ENCODE peak calls at places on chromosomes 13 and 19, in five cellular contexts. I is astrocyte of the spinal cord, N is GM23248, K is trophoblast cell, U is adipocyte. P is an unnamed sample.

GRCh38 chr13:31264146-31264545 is 64.4 kb downstream of the B3GLCT start:
- DNase-seq in I (no peak), N (no peak), K (no peak), U (no peak), P (no peak)

GRCh38 chr13:34419025-34419424 is 523.0 kb upstream of the NBEA start:
- DNase-seq in I (no peak), N (no peak), K (no peak), U (no peak), P (peak; percentile 67)

GRCh38 chr19:4692275-4693077 is 22.3 kb upstream of the MYDGF start:
- DNase-seq in I (no peak), N (no peak), K (no peak), U (no peak), P (no peak)

GRCh38 chr19:18762125-18763023 is 28.7 kb downstream of the COMP start:
- DNase-seq in I (peak; percentile 35), N (peak; percentile 12), K (no peak), U (no peak), P (peak; percentile 72)

GRCh38 chr19:9835507-9835949 is 410 bp downstream of the PIN1 start:
- DNase-seq in I (no peak), N (no peak), K (no peak), U (no peak), P (no peak)

GRCh38 chr13:46893820-46894533 is 2.9 kb downstream of the HTR2A start:
- DNase-seq in I (peak; percentile 82), N (peak; percentile 80), K (peak; percentile 49), U (peak; percentile 80), P (peak; percentile 76)

GRCh38 chr19:44800461-44800860 is 8.4 kb upstream of the BCAM start:
- DNase-seq in I (peak; percentile 60), N (peak; percentile 80), K (peak; percentile 81), U (peak; percentile 92), P (peak; percentile 90)

GRCh38 chr13:95492044-95492801 is 60.3 kb upstream of the CLDN10 start:
- DNase-seq in I (no peak), N (no peak), K (no peak), U (no peak), P (peak; percentile 25)

GRCh38 chr19:18167011-18167410 is 6.6 kb upstream of the IFI30 start:
- DNase-seq in I (no peak), N (no peak), K (no peak), U (no peak), P (no peak)

GRCh38 chr13:34207872-34208271 is 389.9 kb downstream of the RFC3 start:
- DNase-seq in I (no peak), N (peak; percentile 46), K (no peak), U (peak; percentile 38), P (no peak)

GRCh38 chr19:19269952-19270694 is 3.0 kb downstream of the TM6SF2 start:
- DNase-seq in I (no peak), N (no peak), K (no peak), U (no peak), P (no peak)

GRCh38 chr19:46840157-46840942 is 10.3 kb downstream of the AP2S1 start:
- DNase-seq in I (peak; percentile 60), N (peak; percentile 76), K (peak; percentile 74), U (peak; percentile 85), P (peak; percentile 71)

GRCh38 chr13:113650731-113651148 is 7.3 kb downstream of the ATP4B start:
- DNase-seq in I (no peak), N (no peak), K (no peak), U (no peak), P (peak; percentile 4)

GRCh38 chr19:6042776-6043726 is 65.1 kb upstream of the RANBP3 start:
- DNase-seq in I (no peak), N (no peak), K (no peak), U (no peak), P (no peak)

GRCh38 chr19:5949792-5950305 is 28.1 kb downstream of the RANBP3 start:
- DNase-seq in I (no peak), N (no peak), K (no peak), U (no peak), P (no peak)

GRCh38 chr19:6970478-6970877 is 50.8 kb downstream of the MBD3L2B start:
- DNase-seq in I (no peak), N (no peak), K (no peak), U (no peak), P (peak; percentile 40)

GRCh38 chr13:26946675-26947342 is 186.2 kb upstream of the GPR12 start:
- DNase-seq in I (peak; percentile 43), N (peak; percentile 70), K (peak; percentile 70), U (peak; percentile 55), P (no peak)

GRCh38 chr13:114134111-114134943 is 1.9 kb upstream of the RASA3 start:
- DNase-seq in I (no peak), N (peak; percentile 18), K (no peak), U (no peak), P (no peak)

GRCh38 chr19:6060600-6061391 is 49.5 kb downstream of the RFX2 start:
- DNase-seq in I (peak; percentile 56), N (peak; percentile 71), K (peak; percentile 63), U (no peak), P (peak; percentile 78)

GRCh38 chr13:34020388-34020787 is 202.4 kb downstream of the RFC3 start:
- DNase-seq in I (no peak), N (no peak), K (no peak), U (no peak), P (no peak)

GRCh38 chr19:45267296-45267695 is 16.2 kb downstream of the MARK4 start:
- DNase-seq in I (no peak), N (no peak), K (peak; percentile 66), U (no peak), P (no peak)

GRCh38 chr19:49814010-49814409 is 918 bp upstream of the FUZ start:
- DNase-seq in I (no peak), N (peak; percentile 55), K (peak; percentile 55), U (peak; percentile 40), P (no peak)

GRCh38 chr13:112098699-112099098 is 31.8 kb downstream of the SOX1 start:
- DNase-seq in I (no peak), N (no peak), K (no peak), U (no peak), P (no peak)

DNA sequence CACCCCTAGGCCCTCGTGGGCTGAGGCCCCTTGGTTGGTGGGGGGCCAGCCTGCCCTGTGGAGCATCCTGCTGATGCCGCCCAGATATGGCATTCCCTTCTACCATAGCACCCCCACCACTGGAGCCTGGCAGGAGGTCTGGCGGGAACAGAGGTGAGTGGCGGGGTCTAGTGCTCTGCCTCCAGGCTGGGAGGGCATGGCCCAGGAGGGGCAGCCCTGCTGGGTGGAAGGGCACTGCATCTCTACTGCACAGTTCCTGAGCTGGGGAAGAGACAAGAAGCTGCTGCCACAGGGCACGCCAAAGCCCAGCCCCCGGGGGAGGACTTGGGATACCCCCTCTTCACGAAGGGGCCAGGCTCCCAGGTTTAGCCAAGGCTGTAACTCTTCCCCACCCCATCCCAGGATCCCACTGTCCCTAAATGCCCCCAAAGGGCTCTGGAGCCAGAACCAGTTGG is 2.4 kb upstream of the KMT2B start:
- DNase-seq in I (no peak), N (no peak), K (no peak), U (no peak), P (no peak)
- H3K4me3 ChIP-seq in I (no peak overlapping the region), N (no peak overlapping the region), K (no peak overlapping the region), U (no peak overlapping the region), P (no peak overlapping the region)

GRCh38 chr19:38392707-38393308 is 4.3 kb downstream of the SPRED3 start:
- DNase-seq in I (peak; percentile 36), N (peak; percentile 80), K (no peak), U (peak; percentile 45), P (no peak)

GRCh38 chr19:38389957-38390924 is 1.7 kb downstream of the SPRED3 start:
- DNase-seq in I (no peak), N (no peak), K (no peak), U (no peak), P (no peak)

GRCh38 chr19:38395381-38396127 is 7.1 kb downstream of the SPRED3 start:
- DNase-seq in I (no peak), N (no peak), K (no peak), U (no peak), P (no peak)

GRCh38 chr19:38391911-38392464 is 3.5 kb downstream of the SPRED3 start:
- DNase-seq in I (no peak), N (no peak), K (peak; percentile 49), U (no peak), P (no peak)

GRCh38 chr19:38394488-38394887 is 6.0 kb downstream of the SPRED3 start:
- DNase-seq in I (no peak), N (peak; percentile 37), K (peak; percentile 61), U (no peak), P (no peak)
- H3K4me3 ChIP-seq in I (no peak overlapping the region), N (no peak overlapping the region), K (no peak overlapping the region), U (no peak overlapping the region), P (no peak overlapping the region)

GRCh38 chr19:3073159-3073563 is 10.9 kb upstream of the TLE5 start:
- DNase-seq in I (no peak), N (peak; percentile 60), K (peak; percentile 90), U (peak; percentile 53), P (peak; percentile 66)

GRCh38 chr19:3073931-3074595 is 11.8 kb upstream of the TLE5 start:
- DNase-seq in I (no peak), N (peak; percentile 40), K (no peak), U (no peak), P (no peak)

GRCh38 chr19:3079578-3079977 is 14.6 kb upstream of the GNA11 start:
- DNase-seq in I (no peak), N (no peak), K (no peak), U (no peak), P (no peak)

GRCh38 chr19:3071764-3072163 is 9.5 kb upstream of the TLE5 start:
- DNase-seq in I (no peak), N (no peak), K (no peak), U (no peak), P (no peak)

DNA sequence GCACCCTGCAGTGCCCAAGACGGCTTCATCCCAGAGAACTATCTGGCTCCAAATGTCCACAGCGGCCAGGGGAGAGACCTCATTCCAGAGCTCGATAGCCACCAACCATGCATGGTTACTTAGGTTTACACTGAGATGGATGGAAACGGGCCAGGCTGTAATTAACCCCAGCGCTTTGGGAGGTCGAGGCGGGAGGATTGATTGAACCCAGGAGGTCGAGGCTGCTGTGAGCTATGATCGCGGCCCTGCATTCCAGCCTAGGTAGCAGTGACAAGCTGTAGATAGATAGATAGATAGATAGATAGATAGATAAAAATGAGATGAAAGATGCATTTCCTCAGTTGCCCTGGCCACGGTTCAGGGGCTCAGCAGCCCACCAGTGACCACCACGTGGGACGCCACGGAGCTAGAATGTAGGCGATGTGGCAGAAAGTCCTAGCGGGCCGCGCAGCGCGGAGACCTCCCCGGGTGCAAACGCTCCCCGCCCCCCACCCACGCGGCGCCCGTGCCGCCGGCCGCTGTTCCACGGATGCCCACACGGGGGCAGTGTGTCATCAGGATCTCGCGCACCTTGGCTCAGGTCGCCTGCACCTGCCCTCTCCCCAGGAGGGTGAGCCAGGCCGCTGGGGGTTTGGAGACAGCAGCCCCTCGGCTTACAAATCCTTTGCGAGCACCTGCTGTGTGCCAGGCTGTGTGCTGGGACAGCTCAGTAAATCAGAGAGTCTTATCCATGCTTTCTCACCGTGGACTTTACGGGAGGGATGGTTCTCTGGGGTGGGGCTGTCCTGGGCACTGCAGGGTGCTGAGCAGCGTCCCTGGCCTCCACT is 13.5 kb upstream of the TLE5 start:
- DNase-seq in I (no peak), N (peak; percentile 55), K (peak; percentile 75), U (peak; percentile 72), P (peak; percentile 73)
- H3K4me3 ChIP-seq in I (no peak overlapping the region), N (peak overlapping the region; percentile 33), K (no peak overlapping the region), U (peak overlapping the region; percentile 51), P (peak overlapping the region; percentile 42)

DNA sequence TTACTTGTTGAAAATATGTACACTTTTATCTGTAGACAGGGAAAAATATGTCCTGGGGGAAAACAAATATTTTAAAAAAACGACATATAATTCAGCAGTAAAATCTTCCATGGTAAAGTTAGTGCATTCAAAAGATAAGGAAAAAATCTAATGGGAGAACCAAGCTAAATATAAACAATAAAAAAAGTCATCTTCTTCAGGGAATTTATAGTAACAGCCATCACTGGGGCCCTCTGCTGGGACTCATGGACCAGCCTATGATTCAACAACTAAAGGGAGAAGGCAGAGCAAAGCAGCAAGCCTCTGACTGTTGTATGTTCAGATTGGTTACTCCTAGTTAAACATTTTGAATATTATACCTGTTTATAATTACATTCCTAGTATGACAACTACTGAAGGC is 93.0 kb downstream of the ITGBL1 start:
- DNase-seq in I (peak; percentile 18), N (peak; percentile 46), K (no peak), U (peak; percentile 44), P (no peak)
- H3K4me3 ChIP-seq in I (no peak overlapping the region), N (no peak overlapping the region), K (no peak overlapping the region), U (no peak overlapping the region), P (no peak overlapping the region)

P was measured in BE2C.